ENCODE peak calls at places on chromosomes 6 and 20, in eight cellular contexts. F is keratinocyte; H is CD4-positive, CD25-positive, alpha-beta regulatory T cell; V is CD8-positive, alpha-beta memory T cell; O is psoas muscle; C is right lobe of liver; Q is heart left ventricle; D is testis. Z is an unnamed sample.

GRCh38 chr6:110552901-110553641 is 76.7 kb upstream of the SLC22A16 start:
- DNase-seq in H (no peak), O (no peak), Q (no peak), F (no peak), V (no peak), D (peak; percentile 4), C (no peak), Z (no peak)

GRCh38 chr6:131419698-131420097 is 153.3 kb upstream of the ARG1 start:
- DNase-seq in Q (no peak), V (no peak), D (peak; percentile 41), H (no peak), O (no peak), C (no peak), F (no peak), Z (no peak)

GRCh38 chr6:13026557-13026956 is 301.8 kb downstream of the TBC1D7 start:
- DNase-seq in H (no peak), O (no peak), F (no peak), Q (peak; percentile 56), V (no peak), D (no peak), C (no peak), Z (no peak)

GRCh38 chr20:16803965-16804792 is 56.0 kb downstream of the OTOR start:
- DNase-seq in F (no peak), H (no peak), Q (peak; percentile 28), C (peak; percentile 54), O (peak; percentile 39), V (no peak), D (peak; percentile 75), Z (peak; percentile 33)

GRCh38 chr20:36349384-36350170 is 43.4 kb downstream of the DLGAP4 start:
- DNase-seq in F (peak; percentile 86), V (no peak), O (no peak), D (no peak), Q (no peak), C (no peak), H (no peak), Z (no peak)

GRCh38 chr6:31626952-31627351 is 6.4 kb downstream of the PRRC2A start:
- DNase-seq in V (no peak), Q (no peak), H (no peak), O (no peak), D (no peak), C (no peak), F (no peak), Z (no peak)

GRCh38 chr6:121896771-121897170 is 461.3 kb downstream of the GJA1 start:
- DNase-seq in O (no peak), V (no peak), F (peak; percentile 5), D (no peak), Q (no peak), C (no peak), H (no peak), Z (no peak)

GRCh38 chr20:45798935-45799642 is 7.3 kb downstream of the DNTTIP1 start:
- DNase-seq in F (no peak), O (peak; percentile 44), Q (no peak), V (peak; percentile 49), H (peak; percentile 45), D (peak; percentile 80), C (peak; percentile 55), Z (peak; percentile 61)

GRCh38 chr6:49509342-49509741 is 9.6 kb downstream of the GLYATL3 start:
- DNase-seq in C (no peak), D (no peak), Q (no peak), V (no peak), F (no peak), O (no peak), H (no peak), Z (no peak)

GRCh38 chr20:10536531-10536930 is 101.4 kb downstream of the SLX4IP start:
- DNase-seq in D (no peak), C (peak; percentile 76), O (no peak), V (no peak), Q (no peak), H (no peak), F (no peak), Z (no peak)

GRCh38 chr6:95877480-95877879 is 138.3 kb upstream of the FUT9 start:
- DNase-seq in V (no peak), O (no peak), F (no peak), D (no peak), Q (no peak), H (no peak), C (no peak), Z (no peak)

GRCh38 chr20:10531848-10532247 is 96.7 kb downstream of the SLX4IP start:
- DNase-seq in F (no peak), O (no peak), V (no peak), H (no peak), Q (no peak), C (no peak), D (no peak), Z (no peak)

GRCh38 chr20:9301129-9302072 is 213.0 kb upstream of the LAMP5 start:
- DNase-seq in C (no peak), H (no peak), O (no peak), D (peak; percentile 28), Q (no peak), F (no peak), V (no peak), Z (no peak)

GRCh38 chr6:128029841-128030240 is 129.0 kb upstream of the THEMIS start:
- DNase-seq in C (no peak), V (no peak), F (no peak), O (no peak), D (no peak), H (no peak), Q (no peak), Z (no peak)

GRCh38 chr20:881051-881820 is 34.9 kb downstream of the ANGPT4 start:
- DNase-seq in H (no peak), V (no peak), F (no peak), O (no peak), Q (no peak), D (no peak), C (no peak), Z (no peak)

GRCh38 chr6:39998126-39998525 is 63.9 kb upstream of the MOCS1 start:
- DNase-seq in V (no peak), H (no peak), D (no peak), Q (no peak), C (no peak), F (no peak), O (no peak), Z (no peak)

GRCh38 chr20:15812696-15813095 is 760.6 kb downstream of the KIF16B start:
- DNase-seq in O (no peak), Q (no peak), F (no peak), D (no peak), C (no peak), V (no peak), H (no peak), Z (no peak)

GRCh38 chr6:380234-381218 is 11.0 kb upstream of the IRF4 start:
- DNase-seq in C (peak; percentile 42), H (no peak), D (no peak), F (no peak), O (no peak), V (no peak), Q (no peak), Z (no peak)

GRCh38 chr20:51536116-51537069 is 6.1 kb downstream of the NFATC2 start:
- DNase-seq in D (no peak), H (no peak), O (no peak), F (no peak), Q (no peak), V (no peak), C (no peak), Z (no peak)

GRCh38 chr6:89250239-89250638 is 33.1 kb upstream of the GABRR1 start:
- DNase-seq in V (no peak), H (no peak), D (no peak), O (no peak), F (no peak), C (no peak), Q (no peak), Z (no peak)
- H3K4me3 ChIP-seq in V (no peak overlapping the region), H (no peak overlapping the region), D (no peak overlapping the region), O (no peak overlapping the region), F (no peak overlapping the region), C (no peak overlapping the region), Q (no peak overlapping the region), Z (no peak overlapping the region)

GRCh38 chr6:156718647-156719394 is 58.4 kb upstream of the ARID1B start:
- DNase-seq in V (no peak), H (no peak), D (peak; percentile 26), C (peak; percentile 51), Q (peak; percentile 27), F (no peak), O (peak; percentile 68), Z (no peak)
- H3K27ac ChIP-seq in V (no peak overlapping the region), H (no peak overlapping the region), D (peak overlapping the region; percentile 93), C (peak overlapping the region; percentile 100), Q (peak overlapping the region; percentile 90), F (peak overlapping the region; percentile 97), O (peak overlapping the region; percentile 82), Z (peak overlapping the region; percentile 70)

GRCh38 chr6:111870054-111870750 is 3.0 kb downstream of the FYN start:
- DNase-seq in Q (no peak), D (no peak), O (no peak), C (no peak), F (no peak), H (no peak), V (peak; percentile 41), Z (no peak)

GRCh38 chr6:111871207-111871606 is 2.0 kb downstream of the FYN start:
- DNase-seq in C (no peak), Q (no peak), V (peak; percentile 54), D (no peak), F (no peak), H (peak; percentile 36), O (no peak), Z (peak; percentile 55)

GRCh38 chr6:111871725-111872520 is 1.3 kb downstream of the FYN start:
- DNase-seq in O (no peak), F (no peak), Q (peak; percentile 52), V (peak; percentile 40), C (no peak), D (peak; percentile 40), H (no peak), Z (peak; percentile 50)

GRCh38 chr6:111872521-111873177 is 603 bp downstream of the FYN start:
- DNase-seq in H (peak; percentile 69), V (peak; percentile 71), D (peak; percentile 46), Q (peak; percentile 55), O (peak; percentile 45), F (no peak), C (no peak), Z (peak; percentile 54)

GRCh38 chr6:111870751-111871064 is 2.5 kb downstream of the FYN start:
- DNase-seq in V (no peak), D (no peak), F (no peak), H (no peak), C (no peak), O (no peak), Q (no peak), Z (no peak)
- H3K4me1 ChIP-seq in V (peaks cover 62% of the 10 kb centered on the region), D (peaks cover 12% of the 10 kb centered on the region), F (no peaks in the 10 kb centered on the region), H (peaks cover 71% of the 10 kb centered on the region), C (no peaks in the 10 kb centered on the region), O (no peaks in the 10 kb centered on the region), Q (peaks cover 62% of the 10 kb centered on the region), Z (peaks cover 54% of the 10 kb centered on the region)

GRCh38 chr6:11011787-11012234 is 32.3 kb downstream of the ELOVL2 start:
- DNase-seq in Q (no peak), O (no peak), F (no peak), C (peak; percentile 54), V (no peak), H (no peak), D (peak; percentile 50), Z (no peak)

GRCh38 chr6:11008821-11009220 is 35.3 kb downstream of the ELOVL2 start:
- DNase-seq in O (no peak), H (no peak), V (no peak), D (no peak), Q (no peak), F (no peak), C (no peak), Z (no peak)

GRCh38 chr6:11009353-11009752 is 34.8 kb downstream of the ELOVL2 start:
- DNase-seq in C (no peak), F (no peak), O (no peak), Q (no peak), H (no peak), D (no peak), V (no peak), Z (no peak)

GRCh38 chr6:11006060-11006459 is 38.0 kb downstream of the ELOVL2 start:
- DNase-seq in D (no peak), V (no peak), O (no peak), H (no peak), F (no peak), Q (no peak), C (no peak), Z (no peak)

GRCh38 chr6:11007715-11008608 is 36.1 kb downstream of the ELOVL2 start:
- DNase-seq in C (no peak), F (no peak), O (no peak), Q (no peak), V (no peak), D (no peak), H (no peak), Z (no peak)
- H3K4me3 ChIP-seq in C (no peak overlapping the region), F (no peak overlapping the region), O (no peak overlapping the region), Q (no peak overlapping the region), V (no peak overlapping the region), D (no peak overlapping the region), H (no peak overlapping the region), Z (no peak overlapping the region)